ENCODE peak calls at places on chromosomes 1 and 21, in nine cellular contexts. Z, O, V, F, U, M, C, E and Y are unnamed samples.

GRCh38 chr21:45330075-45330781 is 42.5 kb upstream of the POFUT2 start:
- DNase-seq in Z (no peak), O (peak), V (no peak), F (no peak), U (no peak), M (peak), C (no peak), E (no peak), Y (no peak)

GRCh38 chr1:42186172-42186571 is 21.6 kb upstream of the GUCA2A start:
- DNase-seq in Z (no peak), O (no peak), V (no peak), F (no peak), U (no peak), M (peak), C (no peak), E (no peak), Y (no peak)

GRCh38 chr1:25702101-25702775 is 85.6 kb downstream of the MAN1C1 start:
- DNase-seq in Z (no peak), O (peak), V (no peak), F (no peak), U (no peak), M (no peak), C (no peak), E (peak), Y (no peak)

GRCh38 chr1:61486783-61487505 is 238.0 kb downstream of the TM2D1 start:
- DNase-seq in Z (no peak), O (peak), V (no peak), F (no peak), U (no peak), M (peak), C (no peak), E (no peak), Y (no peak)

GRCh38 chr21:42093991-42094417 is 22.9 kb downstream of the UMODL1 start:
- DNase-seq in Z (no peak), O (no peak), V (no peak), F (no peak), U (no peak), M (peak), C (no peak), E (no peak), Y (no peak)

GRCh38 chr21:34878501-34878900 is 170.6 kb downstream of the RUNX1 start:
- DNase-seq in Z (no peak), O (no peak), V (peak), F (no peak), U (peak), M (no peak), C (no peak), E (no peak), Y (no peak)

GRCh38 chr1:160066829-160067720 is 2.9 kb downstream of the KCNJ10 start:
- DNase-seq in Z (no peak), O (no peak), V (no peak), F (no peak), U (no peak), M (no peak), C (no peak), E (no peak), Y (no peak)

GRCh38 chr1:19852036-19852435 is 30.2 kb upstream of the OTUD3 start:
- DNase-seq in Z (no peak), O (no peak), V (no peak), F (no peak), U (no peak), M (no peak), C (no peak), E (no peak), Y (no peak)

GRCh38 chr1:86754265-86754974 is 50.0 kb downstream of the SH3GLB1 start:
- DNase-seq in Z (no peak), O (no peak), V (no peak), F (no peak), U (no peak), M (no peak), C (no peak), E (no peak), Y (no peak)

GRCh38 chr1:205938682-205939081 is 4.6 kb downstream of the SLC26A9 start:
- DNase-seq in Z (no peak), O (peak), V (no peak), F (no peak), U (no peak), M (no peak), C (no peak), E (no peak), Y (no peak)

GRCh38 chr1:70778056-70778762 is 269.4 kb downstream of the PTGER3 start:
- DNase-seq in Z (no peak), O (no peak), V (no peak), F (no peak), U (no peak), M (peak), C (no peak), E (no peak), Y (no peak)

GRCh38 chr1:245261786-245262185 is 107.0 kb downstream of the KIF26B start:
- DNase-seq in Z (no peak), O (no peak), V (no peak), F (no peak), U (no peak), M (no peak), C (no peak), E (no peak), Y (no peak)

GRCh38 chr1:231856426-231856825 is 229.8 kb downstream of the DISC1 start:
- DNase-seq in Z (no peak), O (no peak), V (no peak), F (no peak), U (no peak), M (no peak), C (no peak), E (no peak), Y (no peak)

GRCh38 chr1:9482816-9483572 is 56.3 kb upstream of the SLC25A33 start:
- DNase-seq in Z (no peak), O (no peak), V (no peak), F (no peak), U (no peak), M (no peak), C (no peak), E (no peak), Y (no peak)

GRCh38 chr1:151809625-151810556 is 4.7 kb upstream of the LINGO4 start:
- DNase-seq in Z (no peak), O (no peak), V (no peak), F (no peak), U (no peak), M (no peak), C (no peak), E (no peak), Y (no peak)